ENCODE peak calls at places on chromosomes 6 and 20, in six cellular contexts. Q, K, J, N, I and V are unnamed samples.
A peak's percentile ranks its signal among the peaks of the same experiment; 100 is the strongest.

GRCh38 chr20:2005831-2006426 is 12.1 kb upstream of the PDYN start:
- DNase-seq in Q (peak; percentile 67), I (peak; percentile 91), N (peak; percentile 63), J (peak; percentile 50), K (peak; percentile 81), V (peak; percentile 83)

GRCh38 chr20:57653910-57654309 is 33.7 kb upstream of the ZBP1 start:
- DNase-seq in I (no peak), N (no peak), J (no peak), Q (no peak), K (peak; percentile 3), V (no peak)

GRCh38 chr6:124356276-124356810 is 552.7 kb downstream of the NKAIN2 start:
- DNase-seq in K (no peak), Q (no peak), I (no peak), N (no peak), J (no peak), V (no peak)

GRCh38 chr6:125310994-125311649 is 9.4 kb upstream of the HDDC2 start:
- DNase-seq in Q (no peak), N (no peak), K (peak; percentile 21), J (peak; percentile 74), I (peak; percentile 86), V (no peak)

GRCh38 chr20:11901127-11901526 is 16.6 kb upstream of the BTBD3 start:
- DNase-seq in Q (no peak), N (no peak), I (peak; percentile 20), J (peak; percentile 53), K (no peak), V (no peak)

GRCh38 chr20:47019106-47019824 is 124.6 kb downstream of the EYA2 start:
- DNase-seq in J (peak; percentile 95), N (peak; percentile 20), K (no peak), I (peak; percentile 19), Q (peak; percentile 31), V (no peak)

GRCh38 chr20:50108571-50109235 is 4.2 kb downstream of the UBE2V1 start:
- DNase-seq in Q (no peak), N (no peak), I (peak; percentile 44), J (no peak), K (no peak), V (no peak)

GRCh38 chr20:58045156-58045555 is 183.3 kb downstream of the ANKRD60 start:
- DNase-seq in K (no peak), Q (peak; percentile 28), I (no peak), N (no peak), J (no peak), V (no peak)

GRCh38 chr6:25017932-25018581 is 82.3 kb upstream of the RIPOR2 start:
- DNase-seq in N (peak; percentile 74), I (peak; percentile 94), Q (peak; percentile 78), J (peak; percentile 74), K (peak; percentile 59), V (no peak)

GRCh38 chr20:41275181-41275793 is 42.2 kb downstream of the ZHX3 start:
- DNase-seq in Q (no peak), I (no peak), J (peak; percentile 66), N (no peak), K (no peak), V (no peak)

GRCh38 chr20:48846516-48847492 is 19.0 kb upstream of the PREX1 start:
- DNase-seq in N (peak; percentile 27), I (peak; percentile 82), Q (no peak), K (peak; percentile 76), J (no peak), V (no peak)

GRCh38 chr6:1498491-1499113 is 109.2 kb downstream of the FOXF2 start:
- DNase-seq in N (no peak), K (no peak), J (peak; percentile 29), Q (no peak), I (peak; percentile 27), V (no peak)

GRCh38 chr6:54874349-54875048 is 27.9 kb downstream of the FAM83B start:
- DNase-seq in K (no peak), N (no peak), Q (no peak), J (no peak), I (no peak), V (no peak)

GRCh38 chr6:82030301-82030700 is 217.2 kb downstream of the IBTK start:
- DNase-seq in J (no peak), N (no peak), K (no peak), I (no peak), Q (no peak), V (no peak)

GRCh38 chr6:82030761-82031160 is 216.8 kb downstream of the IBTK start:
- DNase-seq in J (no peak), I (no peak), K (no peak), Q (no peak), N (no peak), V (no peak)

GRCh38 chr6:82022614-82023102 is 224.9 kb downstream of the IBTK start:
- DNase-seq in I (no peak), Q (no peak), J (peak; percentile 72), K (no peak), N (no peak), V (no peak)

DNA sequence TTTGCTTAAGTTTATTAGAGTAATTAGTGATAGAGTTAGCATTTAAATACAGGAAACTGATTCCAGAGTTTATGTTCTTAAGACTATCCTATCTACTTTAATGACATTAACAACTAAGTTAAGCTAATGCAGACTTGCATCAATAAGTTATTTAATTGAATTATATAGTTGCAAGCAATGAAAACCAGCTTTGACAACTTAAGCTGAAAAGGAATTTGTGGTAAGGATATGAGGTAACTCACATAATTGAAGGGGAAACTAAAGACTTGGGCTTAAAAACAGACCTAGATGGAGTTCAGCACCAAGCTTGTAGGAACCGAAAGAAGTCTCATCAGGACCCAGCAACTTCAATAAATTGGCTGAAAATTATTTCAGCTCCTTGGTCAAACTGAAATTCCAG is 222.3 kb downstream of the IBTK start:
- DNase-seq in K (no peak), I (no peak), Q (no peak), N (no peak), J (no peak), V (no peak)
- H3K27me3 ChIP-seq in K (no peaks in the 10 kb centered on the region), I (no peaks in the 10 kb centered on the region), Q (no peaks in the 10 kb centered on the region), N (no peaks in the 10 kb centered on the region), J (no peaks in the 10 kb centered on the region), V (no peaks in the 10 kb centered on the region)

GRCh38 chr20:64053841-64054661 is 4.6 kb upstream of the SOX18 start:
- DNase-seq in I (peak; percentile 62), Q (no peak), K (peak; percentile 47), J (peak; percentile 32), N (no peak), V (no peak)
- H3K27me3 ChIP-seq in I (peaks cover 16% of the 10 kb centered on the region), Q (peaks cover 7% of the 10 kb centered on the region), K (no peaks in the 10 kb centered on the region), J (peaks cover 6% of the 10 kb centered on the region), N (peaks cover 82% of the 10 kb centered on the region), V (no peaks in the 10 kb centered on the region)

GRCh38 chr6:108559097-108559883 is 1.4 kb upstream of the FOXO3 start:
- DNase-seq in K (peak; percentile 85), Q (peak; percentile 93), I (peak; percentile 74), J (peak; percentile 83), N (peak; percentile 91), V (peak; percentile 96)
- H3K27me3 ChIP-seq in K (no peaks in the 10 kb centered on the region), Q (no peaks in the 10 kb centered on the region), I (peaks cover 50% of the 10 kb centered on the region), J (no peaks in the 10 kb centered on the region), N (no peaks in the 10 kb centered on the region), V (no peaks in the 10 kb centered on the region)

GRCh38 chr20:63252157-63252780 is 2.0 kb downstream of the NKAIN4 start:
- DNase-seq in N (no peak), J (no peak), K (no peak), Q (no peak), I (no peak), V (no peak)
- H3K27me3 ChIP-seq in N (peaks cover 83% of the 10 kb centered on the region), J (peaks cover 34% of the 10 kb centered on the region), K (peaks cover 55% of the 10 kb centered on the region), Q (peaks cover 16% of the 10 kb centered on the region), I (peaks cover 40% of the 10 kb centered on the region), V (no peaks in the 10 kb centered on the region)

GRCh38 chr20:51801220-51801991 is 915 bp downstream of the SALL4 start:
- DNase-seq in N (no peak), K (no peak), I (peak; percentile 61), Q (no peak), J (peak; percentile 7), V (no peak)

GRCh38 chr20:51802170-51802745 is at the start of gene SALL4:
- DNase-seq in K (no peak), J (peak; percentile 11), N (no peak), I (peak; percentile 99), Q (no peak), V (no peak)

GRCh38 chr20:51800132-51800721 is 2.1 kb downstream of the SALL4 start:
- DNase-seq in I (peak; percentile 94), J (peak; percentile 39), N (peak; percentile 69), K (peak; percentile 93), Q (peak; percentile 57), V (no peak)

GRCh38 chr20:51799586-51799985 is 2.7 kb downstream of the SALL4 start:
- DNase-seq in N (no peak), I (peak; percentile 73), K (peak; percentile 46), Q (no peak), J (no peak), V (no peak)

GRCh38 chr20:51800769-51801219 is 1.5 kb downstream of the SALL4 start:
- DNase-seq in I (peak; percentile 51), J (peak; percentile 15), Q (no peak), N (no peak), K (no peak), V (no peak)
- H3K27me3 ChIP-seq in I (no peaks in the 10 kb centered on the region), J (peaks cover 2% of the 10 kb centered on the region), Q (no peaks in the 10 kb centered on the region), N (peaks cover 58% of the 10 kb centered on the region), K (no peaks in the 10 kb centered on the region), V (no peaks in the 10 kb centered on the region)

GRCh38 chr20:3669710-3670367 is 6.6 kb upstream of the GFRA4 start:
- DNase-seq in N (no peak), Q (no peak), K (no peak), J (no peak), I (no peak), V (no peak)

GRCh38 chr20:3670511-3670910 is 7.3 kb upstream of the GFRA4 start:
- DNase-seq in K (no peak), I (peak; percentile 44), Q (no peak), J (no peak), N (no peak), V (no peak)

GRCh38 chr20:3671986-3672863 is 9.0 kb upstream of the GFRA4 start:
- DNase-seq in K (no peak), Q (no peak), I (peak; percentile 59), J (no peak), N (no peak), V (no peak)

GRCh38 chr20:3672864-3673550 is 8.8 kb downstream of the ADAM33 start:
- DNase-seq in Q (no peak), J (no peak), K (no peak), I (peak; percentile 47), N (no peak), V (no peak)

GRCh38 chr20:3670945-3671344 is 7.7 kb upstream of the GFRA4 start:
- DNase-seq in N (no peak), I (no peak), K (no peak), J (no peak), Q (no peak), V (no peak)
- H3K27me3 ChIP-seq in N (peaks cover 46% of the 10 kb centered on the region), I (peaks cover 45% of the 10 kb centered on the region), K (peaks cover 41% of the 10 kb centered on the region), J (no peaks in the 10 kb centered on the region), Q (no peaks in the 10 kb centered on the region), V (no peaks in the 10 kb centered on the region)

DNA sequence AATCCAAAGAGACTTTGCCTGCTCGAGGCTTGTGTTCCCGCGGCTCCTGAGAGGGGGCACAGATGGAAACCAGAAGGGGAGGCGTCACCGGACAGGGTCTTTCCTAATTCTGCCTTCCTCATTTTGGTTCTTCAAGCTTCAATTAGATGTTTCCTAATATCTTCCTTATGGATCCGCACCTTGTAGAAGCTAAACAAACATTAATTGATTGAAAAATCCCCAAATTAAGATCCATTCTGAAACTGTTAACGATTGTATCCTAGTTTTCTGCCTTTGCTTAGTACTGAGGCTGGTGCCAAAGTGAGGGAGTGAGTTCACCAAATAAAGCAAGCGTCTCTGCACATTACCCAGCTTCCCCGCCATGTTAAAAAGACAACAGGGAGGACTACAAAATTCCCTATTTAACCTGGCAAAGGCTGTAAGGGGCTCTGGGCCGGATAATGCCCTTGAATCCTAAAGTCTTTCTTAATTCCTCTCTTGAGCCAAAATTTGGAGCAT is 123.2 kb downstream of the GPX5 start:
- DNase-seq in I (peak; percentile 21), K (peak; percentile 23), J (no peak), Q (no peak), N (no peak), V (no peak)
- H3K27me3 ChIP-seq in I (peaks cover 5% of the 10 kb centered on the region), K (no peaks in the 10 kb centered on the region), J (no peaks in the 10 kb centered on the region), Q (peaks cover 3% of the 10 kb centered on the region), N (peaks cover 63% of the 10 kb centered on the region), V (no peaks in the 10 kb centered on the region)

GRCh38 chr20:21607971-21608735 is 94.3 kb upstream of the NKX2-2 start:
- DNase-seq in Q (peak; percentile 40), K (no peak), J (no peak), N (peak; percentile 38), I (no peak), V (no peak)
- H3K27me3 ChIP-seq in Q (no peaks in the 10 kb centered on the region), K (no peaks in the 10 kb centered on the region), J (no peaks in the 10 kb centered on the region), N (no peaks in the 10 kb centered on the region), I (no peaks in the 10 kb centered on the region), V (no peaks in the 10 kb centered on the region)